ENCODE peak calls at places on chromosomes 2 and 18, in seven cellular contexts. C is NCI-H1092 treated with DMSO at 0.1 percent for 48 hours, W is testis, U is neural crest cell, F is EH, G is GM12892, P is Ammon's horn. D is an unnamed sample.

GRCh38 chr2:201363857-201364560 is 6.9 kb upstream of the FLACC1 start:
- DNase-seq in C (peak), W (no peak), U (no peak), F (peak), G (no peak), P (peak), D (no peak)

GRCh38 chr2:159617651-159618050 is 1.3 kb upstream of the BAZ2B start:
- DNase-seq in C (peak), W (peak), U (no peak), F (peak), G (no peak), P (peak), D (no peak)

GRCh38 chr18:78726326-78727056 is 253.1 kb upstream of the SALL3 start:
- DNase-seq in C (no peak), W (no peak), U (no peak), F (no peak), G (no peak), P (no peak), D (no peak)

GRCh38 chr2:10229462-10230099 is 73.1 kb upstream of the HPCAL1 start:
- DNase-seq in C (no peak), W (no peak), U (no peak), F (no peak), G (no peak), P (no peak), D (no peak)

GRCh38 chr2:20677301-20678176 is 10.6 kb downstream of the GDF7 start:
- DNase-seq in C (no peak), W (no peak), U (no peak), F (no peak), G (no peak), P (no peak), D (no peak)

GRCh38 chr18:79260510-79260909 is 135.2 kb upstream of the NFATC1 start:
- DNase-seq in C (no peak), W (no peak), U (no peak), F (no peak), G (no peak), P (no peak), D (no peak)

GRCh38 chr2:85504434-85505261 is 34.3 kb upstream of the MAT2A start:
- DNase-seq in C (peak), W (peak), U (no peak), F (peak), G (no peak), P (no peak), D (no peak)

GRCh38 chr18:35661483-35662146 is 80.1 kb downstream of the GALNT1 start:
- DNase-seq in C (peak), W (no peak), U (no peak), F (no peak), G (no peak), P (peak), D (no peak)

GRCh38 chr2:224146356-224147160 is 107.5 kb upstream of the SERPINE2 start:
- DNase-seq in C (no peak), W (no peak), U (no peak), F (peak), G (no peak), P (no peak), D (no peak)

GRCh38 chr18:56638232-56639093 is at the start of gene TXNL1:
- DNase-seq in C (peak), W (peak), U (peak), F (peak), G (peak), P (peak), D (peak)

GRCh38 chr2:71610671-71611070 is 157.3 kb downstream of the DYSF start:
- DNase-seq in C (no peak), W (peak), U (no peak), F (no peak), G (no peak), P (no peak), D (no peak)

GRCh38 chr2:216146573-216146972 is 37.4 kb downstream of the XRCC5 start:
- DNase-seq in C (no peak), W (no peak), U (no peak), F (no peak), G (no peak), P (no peak), D (no peak)

GRCh38 chr2:239202343-239202742 is 198.5 kb downstream of the HDAC4 start:
- DNase-seq in C (no peak), W (no peak), U (no peak), F (no peak), G (no peak), P (no peak), D (no peak)

GRCh38 chr2:196242131-196242620 is 70.8 kb upstream of the STK17B start:
- DNase-seq in C (no peak), W (no peak), U (no peak), F (peak), G (no peak), P (peak), D (no peak)

GRCh38 chr2:206457188-206457634 is 13.9 kb downstream of the ADAM23 start:
- DNase-seq in C (no peak), W (no peak), U (no peak), F (no peak), G (no peak), P (no peak), D (no peak)

GRCh38 chr2:160429248-160430000 is 64.2 kb downstream of the RBMS1 start:
- DNase-seq in C (peak), W (no peak), U (no peak), F (peak), G (no peak), P (peak), D (no peak)

D was measured in cerebellar nuclear complex.